ENCODE peak calls at places on chromosome 1, in nine cellular contexts. P is BE2C; I is WTC11; F is vagina; V is EL; R is fibroblast of the aortic adventitia; B is activated CD4-positive, alpha-beta T cell treated with anti-CD3 and anti-CD28 coated beads for 48 hours; Q is AG04450; L is pancreas. W is an unnamed sample.

GRCh38 chr1:235270625-235271024 is 57.4 kb downstream of the ARID4B start:
- DNase-seq in P (no peak), I (no peak), F (no peak), V (peak), R (peak), B (no peak), Q (no peak), L (no peak), W (no peak)

GRCh38 chr1:183180634-183181056 is 5.4 kb upstream of the LAMC2 start:
- DNase-seq in P (no peak), I (no peak), F (no peak), V (peak), R (peak), B (no peak), Q (no peak), L (no peak), W (peak)

GRCh38 chr1:224720216-224720615 is 104.1 kb downstream of the CNIH3 start:
- DNase-seq in P (no peak), I (no peak), F (no peak), V (no peak), R (no peak), B (no peak), Q (no peak), L (peak), W (no peak)

GRCh38 chr1:43783671-43784205 is 76.4 kb downstream of the ST3GAL3 start:
- DNase-seq in P (peak), I (no peak), F (no peak), V (peak), R (peak), B (no peak), Q (no peak), L (no peak), W (peak)

GRCh38 chr1:75725256-75725655 is 747 bp downstream of the ACADM start:
- DNase-seq in P (no peak), I (no peak), F (no peak), V (peak), R (peak), B (no peak), Q (no peak), L (no peak), W (no peak)

GRCh38 chr1:232868793-232869491 is 63.7 kb downstream of the MAP10 start:
- DNase-seq in P (peak), I (no peak), F (no peak), V (peak), R (peak), B (no peak), Q (peak), L (no peak), W (no peak)

GRCh38 chr1:239164451-239165180 is 221.8 kb upstream of the CHRM3 start:
- DNase-seq in P (no peak), I (no peak), F (no peak), V (no peak), R (no peak), B (no peak), Q (no peak), L (no peak), W (no peak)

GRCh38 chr1:183101081-183101480 is 77.9 kb downstream of the LAMC1 start:
- DNase-seq in P (no peak), I (no peak), F (no peak), V (no peak), R (no peak), B (no peak), Q (no peak), L (no peak), W (no peak)

GRCh38 chr1:4801192-4801924 is 146.9 kb downstream of the AJAP1 start:
- DNase-seq in P (peak), I (no peak), F (no peak), V (no peak), R (no peak), B (no peak), Q (no peak), L (peak), W (no peak)

GRCh38 chr1:172497230-172497629 is 35.7 kb upstream of the SUCO start:
- DNase-seq in P (peak), I (peak), F (no peak), V (peak), R (peak), B (no peak), Q (no peak), L (peak), W (no peak)